ENCODE peak calls at places on chromosomes 6 and 20, in four cellular contexts. I is CD8-positive, alpha-beta T cell; J is left ventricle myocardium inferior; U is heart left ventricle. E is an unnamed sample.
A peak's percentile ranks its signal among the peaks of the same experiment; 100 is the strongest.

GRCh38 chr6:140824595-140824994 is 1308.1 kb upstream of the GJE1 start:
- DNase-seq in I (no peak), J (no peak), U (no peak), E (no peak)

GRCh38 chr6:2554651-2555050 is 196.1 kb downstream of the MYLK4 start:
- DNase-seq in I (no peak), J (no peak), U (no peak), E (no peak)

GRCh38 chr6:107114872-107115694 is at the start of gene BEND3:
- DNase-seq in I (peak; percentile 37), J (peak; percentile 40), U (peak; percentile 71), E (no peak)

GRCh38 chr6:45590225-45590624 is 212.5 kb upstream of the SUPT3H start:
- DNase-seq in I (no peak), J (no peak), U (no peak), E (no peak)

GRCh38 chr20:58995461-58996225 is 11.4 kb downstream of the CTSZ start:
- DNase-seq in I (no peak), J (no peak), U (no peak), E (no peak)

GRCh38 chr6:7242835-7243187 is 70.2 kb downstream of the SSR1 start:
- DNase-seq in I (no peak), J (no peak), U (no peak), E (no peak)

GRCh38 chr6:13229205-13230085 is 98.9 kb downstream of the TBC1D7 start:
- DNase-seq in I (peak; percentile 13), J (no peak), U (no peak), E (no peak)

GRCh38 chr6:21128601-21129000 is 464.9 kb upstream of the SOX4 start:
- DNase-seq in I (no peak), J (no peak), U (no peak), E (no peak)

GRCh38 chr6:122770835-122771601 is 8.5 kb upstream of the FABP7 start:
- DNase-seq in I (no peak), J (no peak), U (no peak), E (peak; percentile 88)

GRCh38 chr6:161232001-161232400 is 41.9 kb downstream of the AGPAT4 start:
- DNase-seq in I (no peak), J (no peak), U (no peak), E (no peak)

GRCh38 chr6:63804381-63804956 is 168.9 kb downstream of the PHF3 start:
- DNase-seq in I (no peak), J (no peak), U (no peak), E (no peak)

GRCh38 chr6:126039284-126039683 is 52.9 kb downstream of the TRMT11 start:
- DNase-seq in I (no peak), J (no peak), U (no peak), E (no peak)

GRCh38 chr20:58017237-58017969 is 211.1 kb downstream of the ANKRD60 start:
- DNase-seq in I (no peak), J (no peak), U (no peak), E (no peak)

GRCh38 chr6:76250666-76251065 is 178.2 kb upstream of the IMPG1 start:
- DNase-seq in I (no peak), J (no peak), U (no peak), E (peak; percentile 65)

GRCh38 chr20:4476903-4477302 is 244.8 kb upstream of the PRND start:
- DNase-seq in I (no peak), J (no peak), U (no peak), E (no peak)

GRCh38 chr6:140485740-140486467 is 1111.5 kb upstream of the CITED2 start:
- DNase-seq in I (no peak), J (no peak), U (no peak), E (no peak)

GRCh38 chr6:22848121-22848520 is 278.8 kb downstream of the HDGFL1 start:
- DNase-seq in I (no peak), J (no peak), U (no peak), E (no peak)

GRCh38 chr20:53875452-53875851 is 194.9 kb downstream of the BCAS1 start:
- DNase-seq in I (no peak), J (peak; percentile 28), U (no peak), E (no peak)

GRCh38 chr6:128235556-128235955 is 284.8 kb downstream of the PTPRK start:
- DNase-seq in I (no peak), J (no peak), U (no peak), E (no peak)

GRCh38 chr20:62984666-62985065 is 22.1 kb downstream of the BHLHE23 start:
- DNase-seq in I (no peak), J (no peak), U (no peak), E (no peak)

GRCh38 chr6:37696220-37696840 is 1.4 kb downstream of the MDGA1 start:
- DNase-seq in I (peak; percentile 31), J (no peak), U (no peak), E (no peak)